ENCODE peak calls at places on chromosomes 3 and 15, in eight cellular contexts. N is PC-3, I is MM.1S, Q is HCT116, K is hepatocyte, G is GM23338, V is SK-N-SH, Z is neural progenitor cell. X is an unnamed sample.

GRCh38 chr3:72329354-72329753 is 518.9 kb downstream of the SHQ1 start:
- DNase-seq in N (no peak), I (no peak), Q (no peak), K (peak), G (peak), V (peak), Z (no peak), X (no peak)

GRCh38 chr3:12303532-12303931 is 14.7 kb downstream of the PPARG start:
- DNase-seq in N (peak), I (no peak), Q (no peak), K (no peak), G (no peak), V (no peak), Z (no peak), X (no peak)

GRCh38 chr3:18444597-18445420 is 19.7 kb upstream of the SATB1 start:
- DNase-seq in N (peak), I (peak), Q (no peak), K (peak), G (peak), V (peak), Z (peak), X (peak)

GRCh38 chr15:101250331-101250730 is 1.5 kb downstream of the CHSY1 start:
- DNase-seq in N (peak), I (no peak), Q (no peak), K (no peak), G (no peak), V (no peak), Z (peak), X (no peak)

GRCh38 chr3:194095464-194095863 is 40.5 kb upstream of the HES1 start:
- DNase-seq in N (peak), I (no peak), Q (no peak), K (no peak), G (no peak), V (peak), Z (no peak), X (peak)

GRCh38 chr15:89358755-89359439 is 24.3 kb upstream of the POLG start:
- DNase-seq in N (peak), I (no peak), Q (peak), K (peak), G (peak), V (peak), Z (peak), X (peak)

GRCh38 chr3:16658004-16658932 is 53.0 kb upstream of the DAZL start:
- DNase-seq in N (no peak), I (no peak), Q (no peak), K (no peak), G (peak), V (peak), Z (peak), X (peak)

GRCh38 chr3:159631226-159631625 is 357.4 kb upstream of the IL12A start:
- DNase-seq in N (peak), I (no peak), Q (no peak), K (no peak), G (no peak), V (no peak), Z (no peak), X (no peak)

GRCh38 chr3:155956508-155957411 is 86.3 kb downstream of the GMPS start:
- DNase-seq in N (no peak), I (no peak), Q (no peak), K (no peak), G (no peak), V (no peak), Z (no peak), X (no peak)

GRCh38 chr3:124780767-124781485 is 50.7 kb downstream of the UMPS start:
- DNase-seq in N (no peak), I (no peak), Q (no peak), K (peak), G (peak), V (peak), Z (peak), X (no peak)

GRCh38 chr3:155184027-155184426 is 103.9 kb downstream of the MME start:
- DNase-seq in N (no peak), I (peak), Q (no peak), K (no peak), G (no peak), V (no peak), Z (no peak), X (peak)

GRCh38 chr15:98547741-98548166 is 100.6 kb upstream of the IGF1R start:
- DNase-seq in N (no peak), I (no peak), Q (no peak), K (peak), G (peak), V (no peak), Z (peak), X (no peak)

GRCh38 chr15:85750319-85750806 is 44.4 kb downstream of the KLHL25 start:
- DNase-seq in N (no peak), I (no peak), Q (no peak), K (no peak), G (peak), V (no peak), Z (peak), X (no peak)

GRCh38 chr3:38551026-38551832 is 55.1 kb downstream of the EXOG start:
- DNase-seq in N (no peak), I (no peak), Q (no peak), K (no peak), G (no peak), V (no peak), Z (no peak), X (no peak)

GRCh38 chr15:64503197-64503596 is 42.8 kb downstream of the ZNF609 start:
- DNase-seq in N (no peak), I (no peak), Q (no peak), K (no peak), G (peak), V (no peak), Z (no peak), X (peak)

GRCh38 chr15:56723787-56724186 is 9.5 kb downstream of the ZNF280D start:
- DNase-seq in N (no peak), I (no peak), Q (no peak), K (no peak), G (no peak), V (no peak), Z (no peak), X (no peak)

GRCh38 chr3:73569246-73569760 is 55.4 kb downstream of the PDZRN3 start:
- DNase-seq in N (no peak), I (no peak), Q (no peak), K (peak), G (no peak), V (no peak), Z (no peak), X (no peak)

GRCh38 chr3:135623558-135623957 is 342.0 kb upstream of the PPP2R3A start:
- DNase-seq in N (no peak), I (no peak), Q (no peak), K (no peak), G (no peak), V (no peak), Z (no peak), X (no peak)

GRCh38 chr3:12335421-12335820 is 46.6 kb downstream of the PPARG start:
- DNase-seq in N (no peak), I (no peak), Q (no peak), K (no peak), G (no peak), V (no peak), Z (no peak), X (no peak)

GRCh38 chr3:87335931-87336330 is 59.5 kb upstream of the POU1F1 start:
- DNase-seq in N (peak), I (no peak), Q (no peak), K (no peak), G (no peak), V (no peak), Z (no peak), X (no peak)

GRCh38 chr3:100984257-100984772 is 8.9 kb downstream of the ABI3BP start:
- DNase-seq in N (no peak), I (no peak), Q (no peak), K (no peak), G (no peak), V (no peak), Z (no peak), X (no peak)

GRCh38 chr3:24401090-24401810 is 93.4 kb downstream of the THRB start:
- DNase-seq in N (no peak), I (no peak), Q (no peak), K (no peak), G (no peak), V (no peak), Z (no peak), X (no peak)

GRCh38 chr3:42159706-42160472 is 68.7 kb downstream of the TRAK1 start:
- DNase-seq in N (no peak), I (peak), Q (peak), K (peak), G (peak), V (peak), Z (peak), X (peak)

DNA sequence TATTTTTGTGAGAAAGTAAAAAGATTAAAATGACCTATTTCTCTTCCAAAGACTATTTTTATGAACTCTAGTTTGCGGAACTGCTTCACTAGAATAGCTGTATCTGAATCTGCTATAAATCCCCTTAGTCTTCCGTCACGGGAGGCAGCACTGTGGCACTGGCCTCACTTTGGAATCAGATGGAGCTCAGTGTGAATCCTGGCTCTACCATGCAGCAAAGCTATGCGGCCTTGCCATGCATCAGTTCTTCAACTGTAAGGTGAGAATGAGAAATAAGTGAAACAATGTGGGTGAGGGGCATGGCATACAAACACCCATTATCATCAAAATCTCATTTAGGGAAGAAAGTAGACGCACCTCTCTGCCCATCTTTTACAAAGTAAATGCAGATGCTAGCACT is 27.5 kb upstream of the CSPG5 start:
- DNase-seq in N (no peak), I (no peak), Q (no peak), K (no peak), G (no peak), V (no peak), Z (no peak), X (no peak)
- TF ChIP-seq EZH2phosphoT487 in N (no peak), I (no peak), Q (no peak), K (no peak), G (no peak), V (no peak), Z (no peak), X (no peak)

GRCh38 chr15:71098920-71099319 is 16.4 kb upstream of the THSD4 start:
- DNase-seq in N (no peak), I (no peak), Q (no peak), K (no peak), G (no peak), V (no peak), Z (no peak), X (no peak)
- TF ChIP-seq CTCF in N (no peak), I (no peak), Q (peak), K (no peak), G (no peak), V (peak), Z (no peak), X (no peak)

DNA sequence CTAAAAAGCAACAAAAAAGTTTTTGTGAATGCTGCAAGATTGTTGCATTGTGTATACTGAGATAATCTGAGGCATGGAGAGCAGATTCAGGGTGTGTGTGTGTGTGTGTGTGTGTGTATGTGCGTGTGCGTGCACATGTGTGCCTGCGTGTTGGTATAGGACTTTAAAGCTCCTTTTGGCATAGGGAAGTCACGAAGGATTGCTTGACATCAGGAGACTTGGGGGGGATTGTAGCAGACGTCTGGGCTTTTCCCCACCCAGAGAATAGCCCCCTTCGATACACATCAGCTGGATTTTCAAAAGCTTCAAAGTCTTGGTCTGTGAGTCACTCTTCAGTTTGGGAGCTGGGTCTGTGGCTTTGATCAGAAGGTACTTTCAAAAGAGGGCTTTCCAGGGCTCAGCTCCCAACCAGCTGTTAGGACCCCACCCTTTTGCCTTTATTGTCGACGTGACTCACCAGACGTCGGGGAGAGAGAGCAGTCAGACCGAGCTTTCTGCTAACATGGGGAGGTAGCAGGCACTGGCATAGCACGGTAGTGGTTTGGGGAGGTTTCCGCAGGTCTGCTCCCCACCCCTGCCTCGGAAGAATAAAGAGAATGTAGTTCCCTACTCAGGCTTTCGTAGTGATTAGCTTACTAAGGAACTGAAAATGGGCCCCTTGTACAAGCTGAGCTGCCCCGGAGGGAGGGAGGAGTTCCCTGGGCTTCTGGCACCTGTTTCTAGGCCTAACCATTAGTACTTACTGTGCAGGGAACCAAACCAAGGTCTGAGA is 4.7 kb downstream of the BHLHE40 start:
- DNase-seq in N (peak), I (peak), Q (peak), K (peak), G (no peak), V (no peak), Z (peak), X (peak)
- TF ChIP-seq EZH2phosphoT487 in N (no peak), I (no peak), Q (no peak), K (no peak), G (no peak), V (no peak), Z (no peak), X (no peak)

GRCh38 chr3:137010137-137010536 is 52.4 kb downstream of the IL20RB start:
- DNase-seq in N (no peak), I (no peak), Q (no peak), K (no peak), G (no peak), V (no peak), Z (no peak), X (no peak)
- TF ChIP-seq CTCF in N (no peak), I (no peak), Q (no peak), K (no peak), G (no peak), V (no peak), Z (no peak), X (no peak)

X was measured in OCI-LY7.